ENCODE peak calls at places on chromosomes 12 and 14, in nine cellular contexts. S is testis, O is fibroblast of lung, F is lower leg skin, K is stomach, H is GM12864, L is ovary, R is body of pancreas, T is OCI-LY7. C is an unnamed sample.

GRCh38 chr12:95998611-95999300 is 2.6 kb upstream of the HAL start:
- DNase-seq in S (peak), O (peak), F (no peak), K (no peak), H (peak), L (no peak), R (peak), T (peak), C (peak)

GRCh38 chr12:114580306-114580705 is 103.7 kb downstream of the TBX3 start:
- DNase-seq in S (no peak), O (no peak), F (no peak), K (no peak), H (no peak), L (no peak), R (peak), T (no peak), C (no peak)

GRCh38 chr12:92398565-92399309 is 253.1 kb upstream of the BTG1 start:
- DNase-seq in S (no peak), O (no peak), F (no peak), K (no peak), H (no peak), L (no peak), R (no peak), T (peak), C (no peak)

GRCh38 chr14:32259368-32260013 is 56.4 kb upstream of the RNU6-8 start:
- DNase-seq in S (no peak), O (peak), F (no peak), K (no peak), H (peak), L (no peak), R (no peak), T (no peak), C (peak)

GRCh38 chr14:94625353-94625635 is 13.1 kb downstream of the SERPINA3 start:
- DNase-seq in S (no peak), O (peak), F (peak), K (no peak), H (no peak), L (no peak), R (no peak), T (no peak), C (no peak)

GRCh38 chr12:2271961-2272360 is 219.2 kb downstream of the CACNA1C start:
- DNase-seq in S (no peak), O (no peak), F (no peak), K (no peak), H (no peak), L (no peak), R (no peak), T (no peak), C (no peak)

GRCh38 chr12:90940872-90941499 is 14.0 kb downstream of the CCER1 start:
- DNase-seq in S (no peak), O (peak), F (no peak), K (no peak), H (no peak), L (no peak), R (no peak), T (peak), C (peak)

GRCh38 chr14:32129124-32129523 is 52.0 kb downstream of the ARHGAP5 start:
- DNase-seq in S (no peak), O (peak), F (no peak), K (no peak), H (no peak), L (no peak), R (no peak), T (no peak), C (peak)

GRCh38 chr12:9779209-9779608 is 18.5 kb upstream of the CD69 start:
- DNase-seq in S (no peak), O (no peak), F (no peak), K (no peak), H (no peak), L (no peak), R (no peak), T (no peak), C (no peak)

GRCh38 chr12:125151284-125151683 is 86.0 kb downstream of the AACS start:
- DNase-seq in S (peak), O (no peak), F (no peak), K (no peak), H (no peak), L (no peak), R (no peak), T (no peak), C (no peak)

GRCh38 chr12:38289396-38289795 is 27.2 kb upstream of the ALG10B start:
- DNase-seq in S (no peak), O (no peak), F (no peak), K (no peak), H (no peak), L (no peak), R (no peak), T (no peak), C (no peak)

GRCh38 chr12:53096761-53097160 is 706 bp upstream of the IGFBP6 start:
- DNase-seq in S (no peak), O (no peak), F (peak), K (peak), H (no peak), L (peak), R (no peak), T (no peak), C (no peak)
- H3K4me3 ChIP-seq in S (peak), O (peak), F (peak), K (peak), H (no peak), L (peak), R (no peak), T (no peak), C (peak)

GRCh38 chr12:17352164-17352563 is 737.8 kb downstream of the RERGL start:
- DNase-seq in S (no peak), O (no peak), F (no peak), K (no peak), H (no peak), L (no peak), R (no peak), T (peak), C (no peak)
- TF ChIP-seq CTCF in S (no peak), O (no peak), F (no peak), K (no peak), H (no peak), L (no peak), R (no peak), T (peak), C (no peak)

DNA sequence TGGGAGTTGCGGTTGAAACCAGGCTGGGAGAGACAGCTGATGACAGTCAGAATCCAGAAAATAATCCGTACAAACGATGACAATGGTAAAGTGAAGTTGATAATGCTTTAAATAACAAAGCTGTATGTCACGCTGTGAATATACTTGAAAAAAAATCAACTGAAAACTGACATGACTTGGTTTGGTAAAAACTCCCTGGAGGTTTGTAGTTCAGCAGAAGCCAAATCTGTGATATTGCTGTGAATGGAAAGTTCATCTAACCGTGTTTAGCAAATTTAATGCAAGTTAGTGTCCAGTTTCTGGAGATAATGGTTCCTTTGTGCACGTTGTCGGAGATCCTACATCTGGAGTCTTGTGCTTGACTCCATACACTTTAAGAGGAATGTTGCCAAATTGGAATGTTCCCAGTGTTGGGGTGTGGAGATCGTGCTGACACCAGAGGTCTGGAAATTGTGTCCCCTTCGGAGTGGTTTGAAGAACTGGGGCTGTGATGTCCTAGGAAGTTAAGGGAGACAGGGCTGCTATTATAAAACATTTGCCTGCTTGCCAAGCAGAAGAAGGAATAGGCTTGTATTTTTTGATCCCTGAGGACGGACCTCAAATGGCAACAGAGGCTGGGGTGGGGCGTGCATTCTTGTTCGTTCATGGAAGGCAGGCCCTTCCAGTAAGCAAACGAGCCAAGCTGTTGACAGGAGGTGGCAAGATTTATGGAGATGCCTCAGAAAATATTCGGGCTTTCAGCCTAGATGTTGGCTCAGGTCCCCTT is 30.6 kb downstream of the PPFIBP1 start:
- DNase-seq in S (peak), O (peak), F (peak), K (no peak), H (no peak), L (peak), R (no peak), T (no peak), C (peak)
- H3K4me3 ChIP-seq in S (no peak), O (peak), F (no peak), K (no peak), H (no peak), L (peak), R (no peak), T (no peak), C (peak)

GRCh38 chr12:51818086-51818485 is 30.4 kb downstream of the FIGNL2 start:
- DNase-seq in S (no peak), O (no peak), F (no peak), K (no peak), H (no peak), L (no peak), R (no peak), T (no peak), C (no peak)

GRCh38 chr12:51820721-51821422 is 27.6 kb downstream of the FIGNL2 start:
- DNase-seq in S (peak), O (peak), F (no peak), K (peak), H (no peak), L (peak), R (peak), T (no peak), C (no peak)

GRCh38 chr12:51821423-51822260 is 26.9 kb downstream of the FIGNL2 start:
- DNase-seq in S (no peak), O (no peak), F (no peak), K (no peak), H (no peak), L (no peak), R (no peak), T (no peak), C (no peak)

GRCh38 chr12:51818567-51819300 is 29.8 kb downstream of the FIGNL2 start:
- DNase-seq in S (peak), O (peak), F (no peak), K (no peak), H (no peak), L (no peak), R (no peak), T (no peak), C (peak)

DNA sequence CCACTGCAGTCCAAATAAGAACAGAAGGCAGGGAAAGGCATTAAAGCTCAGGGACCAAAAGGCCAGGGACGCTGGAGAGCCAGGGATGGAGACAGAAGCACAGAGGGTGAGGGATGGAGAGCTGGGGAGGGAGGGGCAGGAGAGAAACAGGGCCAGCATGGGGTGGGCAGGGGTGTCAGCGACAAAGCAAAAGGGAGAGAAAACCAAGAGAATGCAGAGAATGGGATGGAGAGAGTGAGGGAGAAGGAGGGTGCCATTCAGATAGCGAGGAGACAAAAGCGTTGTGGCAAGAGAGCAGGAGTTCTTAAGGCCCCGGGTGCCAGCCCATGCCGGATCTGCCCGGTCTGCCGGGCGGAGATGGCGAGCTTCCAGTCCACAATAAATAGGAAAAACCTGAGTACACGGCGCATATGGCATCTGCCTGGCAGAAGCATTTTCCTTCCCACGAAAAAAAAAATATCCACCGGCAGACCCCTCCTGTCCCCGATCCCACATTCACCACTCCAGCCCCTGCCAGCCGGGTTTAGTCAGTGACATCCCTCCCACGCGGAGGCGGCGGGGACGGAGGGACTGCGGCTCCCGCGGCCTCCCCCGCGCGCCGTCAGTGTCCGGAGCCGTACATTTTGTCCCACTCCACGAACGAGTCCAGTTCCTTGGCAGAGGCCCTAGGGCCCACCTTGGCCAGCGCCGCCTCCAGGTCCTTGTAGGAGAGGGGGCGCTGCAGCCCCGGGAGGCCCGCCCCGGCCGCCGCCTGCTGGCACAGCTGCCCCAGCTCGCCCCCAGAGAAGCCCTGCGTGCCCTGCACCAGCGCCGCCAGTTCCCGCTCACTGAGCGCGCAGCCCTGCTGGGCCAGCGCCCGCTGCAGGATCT is 28.4 kb downstream of the FIGNL2 start:
- DNase-seq in S (peak), O (peak), F (no peak), K (peak), H (no peak), L (no peak), R (peak), T (no peak), C (no peak)
- TF ChIP-seq CTCF in S (no peak), O (no peak), F (no peak), K (no peak), H (no peak), L (no peak), R (no peak), T (no peak), C (no peak)